ENCODE peak calls at places on chromosomes 11 and 22, in ten cellular contexts. E is T-helper 2 cell; R is fibroblast of pulmonary artery; A is IMR-90; U is LoVo; I is astrocyte of the cerebellum; T is stimulated activated CD4-positive, alpha-beta T cell treated with anti-CD3 and anti-CD28 coated beads, Interleukin-4, amount 100 ng/mL, for 4 hours; Z is brain microvascular endothelial cell; H is ovary; G is PC-3. D is an unnamed sample.

GRCh38 chr22:42127606-42128005 is 3.0 kb downstream of the CYP2D6 start:
- DNase-seq in I (no peak), T (no peak), Z (no peak), R (no peak), H (no peak), A (no peak), G (no peak), E (no peak), U (no peak), D (peak; percentile 55)

GRCh38 chr11:62392944-62393628 is 25.7 kb upstream of the SCGB1A1 start:
- DNase-seq in U (no peak), E (peak; percentile 35), G (peak; percentile 93), A (no peak), R (no peak), H (peak; percentile 25), Z (no peak), I (no peak), T (no peak), D (no peak)

GRCh38 chr11:22082788-22083187 is 110.1 kb upstream of the ANO5 start:
- DNase-seq in I (no peak), U (no peak), G (no peak), T (no peak), A (no peak), H (no peak), R (no peak), E (no peak), Z (no peak), D (no peak)

GRCh38 chr11:17287058-17287457 is 10.5 kb downstream of the NUCB2 start:
- DNase-seq in H (no peak), A (no peak), I (no peak), G (no peak), U (no peak), E (peak; percentile 74), Z (no peak), T (no peak), R (no peak), D (no peak)

GRCh38 chr11:42237701-42238235 is 778.3 kb upstream of the LRRC4C start:
- DNase-seq in H (no peak), E (no peak), U (no peak), I (peak; percentile 15), T (no peak), G (peak; percentile 67), A (no peak), R (peak; percentile 59), Z (peak; percentile 72), D (no peak)

GRCh38 chr11:5280582-5281102 is 10.9 kb upstream of the HBE1 start:
- DNase-seq in Z (peak; percentile 100), R (peak; percentile 98), A (peak; percentile 100), U (peak; percentile 83), E (peak; percentile 45), G (peak; percentile 95), I (peak; percentile 96), T (no peak), H (peak; percentile 81), D (peak; percentile 43)

GRCh38 chr11:96506953-96507354 is 117.1 kb downstream of the JRKL start:
- DNase-seq in A (no peak), E (no peak), R (no peak), G (no peak), U (no peak), H (no peak), Z (no peak), T (no peak), I (no peak), D (no peak)

GRCh38 chr11:69400140-69400539 is 81.3 kb upstream of the LINC01488 start:
- DNase-seq in A (no peak), H (no peak), T (no peak), Z (no peak), U (no peak), E (no peak), I (no peak), G (no peak), R (no peak), D (no peak)

GRCh38 chr11:15568440-15568839 is 453.7 kb downstream of the INSC start:
- DNase-seq in U (no peak), H (no peak), I (no peak), R (no peak), Z (no peak), T (no peak), E (no peak), A (no peak), G (no peak), D (no peak)

GRCh38 chr11:38384568-38384967 is 1786.5 kb upstream of the RAG2 start:
- DNase-seq in I (peak; percentile 57), Z (no peak), A (no peak), U (no peak), E (no peak), T (no peak), R (peak; percentile 24), G (peak; percentile 85), H (no peak), D (no peak)

GRCh38 chr11:107621090-107621489 is 30.1 kb downstream of the ELMOD1 start:
- DNase-seq in R (no peak), Z (no peak), A (no peak), T (no peak), H (no peak), U (no peak), I (no peak), G (no peak), E (no peak), D (no peak)

GRCh38 chr11:2808850-2809847 is 76.4 kb downstream of the CDKN1C start:
- DNase-seq in H (peak; percentile 65), A (no peak), U (no peak), T (no peak), R (no peak), Z (no peak), E (no peak), I (no peak), G (no peak), D (peak; percentile 54)

GRCh38 chr11:13837286-13837685 is 125.2 kb upstream of the SPON1 start:
- DNase-seq in T (no peak), Z (no peak), A (peak; percentile 22), R (no peak), H (no peak), G (peak; percentile 94), U (peak; percentile 86), E (no peak), I (peak; percentile 35), D (no peak)

GRCh38 chr22:38167988-38168407 is 13.6 kb downstream of the PLA2G6 start:
- DNase-seq in I (no peak), G (no peak), U (no peak), Z (no peak), H (no peak), A (no peak), T (no peak), E (no peak), R (no peak), D (no peak)

GRCh38 chr11:70716986-70717775 is 318.9 kb downstream of the CTTN start:
- DNase-seq in U (no peak), T (no peak), A (no peak), G (no peak), H (no peak), I (peak; percentile 3), E (peak; percentile 38), Z (no peak), R (no peak), D (no peak)

GRCh38 chr11:134751161-134751560 is 339.1 kb upstream of the B3GAT1 start:
- DNase-seq in I (no peak), A (no peak), R (no peak), G (no peak), E (no peak), U (no peak), H (no peak), T (no peak), Z (no peak), D (no peak)

GRCh38 chr11:95318459-95318858 is 87.5 kb upstream of the SESN3 start:
- DNase-seq in H (no peak), I (no peak), R (no peak), E (no peak), T (no peak), A (no peak), G (no peak), U (no peak), Z (no peak), D (no peak)

GRCh38 chr11:75230621-75231020 is 10.0 kb upstream of the TPBGL start:
- DNase-seq in H (no peak), U (no peak), A (no peak), G (no peak), R (no peak), I (no peak), Z (no peak), T (no peak), E (no peak), D (no peak)

GRCh38 chr11:14399087-14399486 is 40.1 kb upstream of the RRAS2 start:
- DNase-seq in R (no peak), H (no peak), E (no peak), T (no peak), G (no peak), U (no peak), A (no peak), Z (no peak), I (no peak), D (no peak)

GRCh38 chr22:32606181-32606580 is 131.6 kb downstream of the FBXO7 start:
- DNase-seq in G (no peak), A (no peak), R (no peak), T (no peak), H (no peak), I (no peak), Z (no peak), E (peak; percentile 35), U (no peak), D (no peak)

GRCh38 chr11:120383518-120384155 is 47.4 kb downstream of the ARHGEF12 start:
- DNase-seq in U (no peak), H (no peak), Z (no peak), R (no peak), G (peak; percentile 30), A (no peak), E (no peak), T (no peak), I (no peak), D (no peak)

GRCh38 chr11:57109331-57109730 is 72.4 kb upstream of the LRRC55 start:
- DNase-seq in E (no peak), H (no peak), T (no peak), R (no peak), G (no peak), I (no peak), U (no peak), Z (no peak), A (no peak), D (no peak)

GRCh38 chr11:33197915-33198727 is 36.8 kb upstream of the CSTF3 start:
- DNase-seq in A (no peak), U (no peak), I (no peak), R (peak; percentile 53), T (no peak), E (no peak), G (no peak), H (no peak), Z (no peak), D (no peak)

GRCh38 chr11:73551697-73552096 is 46.2 kb downstream of the FAM168A start:
- DNase-seq in A (no peak), T (no peak), E (no peak), H (no peak), Z (no peak), R (no peak), U (no peak), I (no peak), G (no peak), D (no peak)

GRCh38 chr11:43367382-43368178 is 8.9 kb downstream of the TTC17 start:
- DNase-seq in Z (no peak), H (no peak), T (no peak), A (peak; percentile 56), U (no peak), E (no peak), I (no peak), G (no peak), R (peak; percentile 9), D (no peak)

GRCh38 chr11:69231466-69232018 is 62.4 kb upstream of the MYEOV start:
- DNase-seq in G (no peak), R (no peak), I (no peak), H (no peak), T (no peak), Z (no peak), E (no peak), A (no peak), U (no peak), D (no peak)

GRCh38 chr11:68924073-68924925 is 20.6 kb downstream of the IGHMBP2 start:
- DNase-seq in R (no peak), Z (no peak), I (no peak), E (no peak), U (no peak), G (no peak), H (no peak), T (no peak), A (no peak), D (no peak)

GRCh38 chr11:9748361-9748970 is 84.6 kb downstream of the SWAP70 start:
- DNase-seq in G (peak; percentile 80), R (peak; percentile 89), T (peak; percentile 34), I (peak; percentile 55), Z (peak; percentile 76), U (no peak), E (peak; percentile 91), A (peak; percentile 79), H (no peak), D (peak; percentile 73)